ENCODE peak calls at places on chromosome 5, in seven cellular contexts. P, X, Y, Q, E, H and A are unnamed samples.

GRCh38 chr5:131953969-131954368 is 8.5 kb upstream of the MEIKIN start:
- DNase-seq in P (no peak), X (no peak), Y (no peak), Q (no peak), E (no peak), H (no peak), A (no peak)

GRCh38 chr5:172739385-172739784 is 31.6 kb downstream of the DUSP1 start:
- DNase-seq in P (no peak), X (no peak), Y (no peak), Q (no peak), E (no peak), H (no peak), A (no peak)

GRCh38 chr5:34977934-34978616 is 48.7 kb downstream of the DNAJC21 start:
- DNase-seq in P (no peak), X (no peak), Y (no peak), Q (no peak), E (no peak), H (no peak), A (no peak)

GRCh38 chr5:158958048-158958994 is 141.4 kb downstream of the EBF1 start:
- DNase-seq in P (no peak), X (no peak), Y (peak; percentile 38), Q (no peak), E (no peak), H (no peak), A (peak; percentile 30)

GRCh38 chr5:10567181-10567591 is 3.3 kb downstream of the ANKRD33B start:
- DNase-seq in P (no peak), X (no peak), Y (no peak), Q (no peak), E (no peak), H (no peak), A (no peak)

GRCh38 chr5:139878093-139878492 is 82.5 kb downstream of the PSD2 start:
- DNase-seq in P (no peak), X (no peak), Y (no peak), Q (no peak), E (no peak), H (no peak), A (no peak)

GRCh38 chr5:124614836-124615235 is 131.6 kb downstream of the ZNF608 start:
- DNase-seq in P (no peak), X (no peak), Y (no peak), Q (no peak), E (no peak), H (no peak), A (no peak)

GRCh38 chr5:176716320-176716719 is 69.0 kb downstream of the TSPAN17 start:
- DNase-seq in P (no peak), X (no peak), Y (no peak), Q (no peak), E (peak; percentile 80), H (no peak), A (no peak)

GRCh38 chr5:9617739-9618504 is 12.2 kb downstream of the TAS2R1 start:
- DNase-seq in P (no peak), X (no peak), Y (no peak), Q (no peak), E (no peak), H (no peak), A (no peak)

GRCh38 chr5:103013933-103014552 is 105.9 kb downstream of the GIN1 start:
- DNase-seq in P (no peak), X (no peak), Y (no peak), Q (no peak), E (no peak), H (no peak), A (no peak)

GRCh38 chr5:60287174-60287771 is 393.7 kb upstream of the PDE4D start:
- DNase-seq in P (no peak), X (no peak), Y (peak; percentile 14), Q (no peak), E (peak; percentile 35), H (no peak), A (peak; percentile 43)

DNA sequence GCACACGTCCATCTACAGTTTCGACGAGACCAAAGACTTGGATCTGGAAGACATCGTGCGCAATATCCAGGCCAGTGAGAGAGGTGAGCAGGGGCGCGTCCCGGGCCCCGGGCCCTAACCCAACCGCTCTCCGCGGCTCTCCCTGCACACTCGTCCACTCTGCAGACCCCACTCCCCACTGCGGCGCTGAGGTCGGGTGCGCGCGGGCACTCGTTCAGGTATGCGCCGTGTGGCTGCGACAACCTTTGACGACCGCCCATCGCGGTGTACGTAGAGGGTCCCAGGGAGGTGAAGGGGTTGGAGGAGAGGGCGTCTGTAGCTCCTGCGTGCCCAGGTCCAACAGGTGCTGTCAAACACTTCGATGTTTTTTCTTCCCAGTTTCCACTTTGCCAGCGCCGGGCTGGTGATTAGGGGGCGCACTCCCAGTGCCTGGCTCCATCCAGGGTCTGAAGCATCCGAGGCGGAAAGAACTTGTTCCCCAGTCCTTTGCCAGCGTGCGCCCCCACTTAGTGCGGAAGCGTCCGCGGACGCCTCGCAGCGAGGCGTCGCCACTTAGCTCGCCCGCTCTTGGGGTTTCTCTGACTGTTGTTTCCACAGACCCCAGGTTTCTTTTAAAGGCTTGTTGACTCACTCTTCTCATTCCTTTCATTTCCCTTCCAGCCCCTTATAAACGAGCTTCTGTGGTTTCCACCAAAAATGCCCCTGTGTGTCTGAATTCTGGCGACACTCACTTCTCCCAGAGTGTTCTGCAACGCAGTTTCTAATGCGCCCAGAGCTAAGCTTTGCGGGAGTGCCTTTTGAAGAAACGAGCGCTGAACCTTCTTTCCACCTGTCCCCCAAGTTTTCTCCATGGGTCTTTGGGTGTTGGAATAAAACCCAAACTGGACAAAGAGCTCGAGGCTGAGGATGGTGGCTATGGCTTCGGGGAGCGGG is 1.6 kb downstream of the NPR3 start:
- DNase-seq in P (no peak), X (no peak), Y (no peak), Q (no peak), E (peak; percentile 57), H (no peak), A (peak; percentile 20)
- TF ChIP-seq CTCF in P (no peak), X (peak; percentile 18), Y (no peak), Q (no peak), E (peak; percentile 44), H (no peak), A (no peak)

DNA sequence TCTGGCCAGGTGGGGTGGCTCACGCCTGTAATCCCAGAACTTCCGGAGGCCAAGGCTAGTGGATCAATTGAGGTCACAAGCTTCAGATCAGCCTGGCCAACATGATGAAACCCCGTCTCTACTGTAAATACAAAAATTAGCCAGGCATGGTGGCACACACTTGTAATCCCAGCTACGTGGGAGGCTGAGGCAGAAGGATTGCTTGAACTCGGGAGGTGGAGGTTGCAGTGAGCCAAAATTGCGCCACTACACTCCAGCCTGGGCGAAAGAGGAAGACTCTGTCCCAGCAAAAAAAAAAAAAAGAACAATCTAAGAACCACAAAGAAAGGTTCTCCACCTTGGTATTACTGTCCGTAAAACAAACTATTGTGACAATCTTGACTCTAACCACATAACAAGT is 9.7 kb downstream of the MYO10 start:
- DNase-seq in P (no peak), X (no peak), Y (no peak), Q (no peak), E (no peak), H (no peak), A (no peak)
- TF ChIP-seq CTCF in P (no peak), X (no peak), Y (no peak), Q (no peak), E (no peak), H (no peak), A (no peak)

GRCh38 chr5:77832166-77832770 is 56.1 kb upstream of the TBCA start:
- DNase-seq in P (no peak), X (no peak), Y (no peak), Q (no peak), E (no peak), H (no peak), A (no peak)

GRCh38 chr5:77832938-77833337 is 56.8 kb upstream of the TBCA start:
- DNase-seq in P (no peak), X (no peak), Y (no peak), Q (no peak), E (no peak), H (no peak), A (no peak)

GRCh38 chr5:77828445-77828844 is 52.3 kb upstream of the TBCA start:
- DNase-seq in P (no peak), X (no peak), Y (no peak), Q (no peak), E (no peak), H (no peak), A (no peak)
- TF ChIP-seq CTCF in P (no peak), X (no peak), Y (no peak), Q (peak; percentile 41), E (peak; percentile 36), H (no peak), A (peak; percentile 40)

DNA sequence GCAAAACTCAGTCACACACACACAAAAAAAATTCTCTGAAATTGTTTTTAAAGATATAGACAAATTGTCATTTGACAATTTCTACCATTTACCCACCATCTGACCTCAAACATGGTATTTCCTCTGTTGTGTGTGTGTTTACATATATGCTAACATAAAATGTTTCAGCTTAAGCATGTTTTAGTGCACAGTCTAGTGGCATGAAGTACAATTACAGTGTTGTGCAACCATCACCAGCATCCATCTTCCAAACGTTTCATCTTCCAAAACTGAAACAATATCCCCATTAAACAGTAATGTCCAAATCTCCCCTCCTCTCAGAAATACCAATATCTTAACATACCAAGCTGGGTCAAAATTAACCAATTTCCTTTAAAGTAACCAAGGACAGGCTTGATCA is 65.2 kb downstream of the MYO10 start:
- DNase-seq in P (no peak), X (no peak), Y (no peak), Q (no peak), E (peak; percentile 40), H (no peak), A (no peak)
- TF ChIP-seq CTCF in P (no peak), X (no peak), Y (no peak), Q (no peak), E (peak; percentile 8), H (no peak), A (no peak)